ENCODE peak calls at places on chromosomes 3 and 15, in four cellular contexts. B is mucosa of descending colon, D is Right ventricle myocardium superior, G is left cardiac atrium. Y is an unnamed sample.

GRCh38 chr3:36428444-36428843 is 48.1 kb downstream of the STAC start:
- ATAC-seq in B (no peak), D (no peak), G (no peak), Y (no peak)

GRCh38 chr3:23763040-23763477 is 42.7 kb upstream of the UBE2E1 start:
- ATAC-seq in B (no peak), D (peak), G (peak), Y (no peak)

GRCh38 chr3:101026244-101026643 is 33.0 kb upstream of the ABI3BP start:
- ATAC-seq in B (no peak), D (peak), G (no peak), Y (no peak)

GRCh38 chr3:151219056-151219455 is 16.0 kb upstream of the GPR171 start:
- ATAC-seq in B (no peak), G (peak), D (no peak), Y (peak)

GRCh38 chr3:151579571-151580270 is 118.9 kb upstream of the IGSF10 start:
- ATAC-seq in D (peak), B (no peak), G (peak), Y (no peak)

GRCh38 chr3:189149203-189149602 is 22.6 kb upstream of the TPRG1 start:
- ATAC-seq in G (no peak), B (no peak), D (no peak), Y (no peak)

GRCh38 chr15:57665187-57665586 is 41.3 kb upstream of the POLR2M start:
- ATAC-seq in D (peak), G (no peak), B (no peak), Y (no peak)

GRCh38 chr3:61561374-61562041 is at the start of gene PTPRG:
- ATAC-seq in G (peak), D (peak), B (peak), Y (peak)

GRCh38 chr3:197495059-197495455 is 60.7 kb downstream of the BDH1 start:
- ATAC-seq in B (no peak), G (no peak), D (peak), Y (peak)

GRCh38 chr3:157335677-157336076 is 101.0 kb upstream of the PTX3 start:
- ATAC-seq in D (no peak), G (no peak), B (no peak), Y (no peak)

GRCh38 chr15:59892995-59893394 is 111.1 kb upstream of the FOXB1 start:
- ATAC-seq in G (no peak), B (no peak), D (no peak), Y (no peak)

GRCh38 chr3:45953536-45953935 is 10.3 kb downstream of the CXCR6 start:
- ATAC-seq in G (no peak), B (no peak), D (no peak), Y (no peak)

GRCh38 chr15:88487796-88488523 is 20.5 kb downstream of the MRPS11 start:
- ATAC-seq in G (no peak), B (no peak), D (no peak), Y (no peak)

GRCh38 chr15:29889545-29890329 is 67.5 kb upstream of the TJP1 start:
- ATAC-seq in B (no peak), D (peak), G (peak), Y (no peak)

GRCh38 chr3:128464188-128464587 is 2.5 kb downstream of the DNAJB8 start:
- ATAC-seq in B (no peak), G (no peak), D (no peak), Y (no peak)

GRCh38 chr3:16616083-16616482 is 10.9 kb upstream of the DAZL start:
- ATAC-seq in B (no peak), G (no peak), D (no peak), Y (no peak)

Y was measured in esophagus mucosa.